ENCODE peak calls at places on chromosomes 16 and 17, in four cellular contexts. One of them, this sample, is unnamed.
A peak's percentile ranks its signal among the peaks of the same experiment; 100 is the strongest.

GRCh38 chr16:75002474-75002873 is 3.6 kb downstream of the ZNRF1 start:
- DNase-seq in HFFc6: no peak
- DNase-seq in aorta: no peak
- DNase-seq in non-pigmented ciliary epithelial cell: no peak
- DNase-seq in this sample: no peak

GRCh38 chr17:58331815-58332719 is 3.5 kb upstream of the TSPOAP1 start:
- DNase-seq in HFFc6: no peak
- DNase-seq in aorta: peak; percentile 89
- DNase-seq in non-pigmented ciliary epithelial cell: no peak
- DNase-seq in this sample: peak; percentile 78

GRCh38 chr17:8875957-8876356 is 8.5 kb upstream of the PIK3R6 start:
- DNase-seq in HFFc6: no peak
- DNase-seq in aorta: no peak
- DNase-seq in non-pigmented ciliary epithelial cell: no peak
- DNase-seq in this sample: no peak

GRCh38 chr17:7019839-7020519 is 2.9 kb upstream of the BCL6B start:
- DNase-seq in HFFc6: no peak
- DNase-seq in aorta: peak; percentile 83
- DNase-seq in non-pigmented ciliary epithelial cell: no peak
- DNase-seq in this sample: no peak

GRCh38 chr17:31008374-31009035 is 37.7 kb downstream of the RNF135 start:
- DNase-seq in HFFc6: peak; percentile 46
- DNase-seq in aorta: peak; percentile 85
- DNase-seq in non-pigmented ciliary epithelial cell: peak; percentile 6
- DNase-seq in this sample: peak; percentile 72

GRCh38 chr16:50093607-50094570 is 28.1 kb downstream of the HEATR3 start:
- DNase-seq in HFFc6: no peak
- DNase-seq in aorta: peak; percentile 79
- DNase-seq in non-pigmented ciliary epithelial cell: no peak
- DNase-seq in this sample: peak; percentile 24

GRCh38 chr17:35559495-35559894 is 1.1 kb downstream of the SLFN14 start:
- DNase-seq in HFFc6: no peak
- DNase-seq in aorta: no peak
- DNase-seq in non-pigmented ciliary epithelial cell: no peak
- DNase-seq in this sample: no peak

GRCh38 chr16:68416057-68417046 is 32.0 kb downstream of the SMPD3 start:
- DNase-seq in HFFc6: no peak
- DNase-seq in aorta: no peak
- DNase-seq in non-pigmented ciliary epithelial cell: no peak
- DNase-seq in this sample: no peak

GRCh38 chr17:59754547-59754946 is 47.1 kb downstream of the VMP1 start:
- DNase-seq in HFFc6: peak; percentile 85
- DNase-seq in aorta: no peak
- DNase-seq in non-pigmented ciliary epithelial cell: peak; percentile 97
- DNase-seq in this sample: no peak

GRCh38 chr17:17847726-17848125 is 10.9 kb upstream of the SREBF1 start:
- DNase-seq in HFFc6: no peak
- DNase-seq in aorta: no peak
- DNase-seq in non-pigmented ciliary epithelial cell: no peak
- DNase-seq in this sample: no peak

GRCh38 chr16:66503030-66503429 is 46.9 kb downstream of the TK2 start:
- DNase-seq in HFFc6: no peak
- DNase-seq in aorta: peak; percentile 70
- DNase-seq in non-pigmented ciliary epithelial cell: no peak
- DNase-seq in this sample: no peak

GRCh38 chr17:65515512-65515911 is 45.9 kb downstream of the AXIN2 start:
- DNase-seq in HFFc6: no peak
- DNase-seq in aorta: no peak
- DNase-seq in non-pigmented ciliary epithelial cell: no peak
- DNase-seq in this sample: no peak

GRCh38 chr17:76529643-76530488 is 7.6 kb downstream of the CYGB start:
- DNase-seq in HFFc6: peak; percentile 38
- DNase-seq in aorta: peak; percentile 89
- DNase-seq in non-pigmented ciliary epithelial cell: no peak
- DNase-seq in this sample: no peak

GRCh38 chr17:6578491-6578890 is 22.1 kb upstream of the PITPNM3 start:
- DNase-seq in HFFc6: no peak
- DNase-seq in aorta: no peak
- DNase-seq in non-pigmented ciliary epithelial cell: no peak
- DNase-seq in this sample: no peak

GRCh38 chr17:44122825-44123355 is 551 bp downstream of the HDAC5 start:
- DNase-seq in HFFc6: no peak
- DNase-seq in aorta: no peak
- DNase-seq in non-pigmented ciliary epithelial cell: no peak
- DNase-seq in this sample: no peak

GRCh38 chr17:20218231-20218630 is 209.1 kb downstream of the SPECC1 start:
- DNase-seq in HFFc6: no peak
- DNase-seq in aorta: no peak
- DNase-seq in non-pigmented ciliary epithelial cell: no peak
- DNase-seq in this sample: no peak

GRCh38 chr17:73231363-73231762 is 30.3 kb downstream of the CPSF4L start:
- DNase-seq in HFFc6: peak; percentile 11
- DNase-seq in aorta: no peak
- DNase-seq in non-pigmented ciliary epithelial cell: no peak
- DNase-seq in this sample: peak; percentile 33

GRCh38 chr17:29561541-29562517 is 5.0 kb downstream of the ABHD15 start:
- DNase-seq in HFFc6: no peak
- DNase-seq in aorta: no peak
- DNase-seq in non-pigmented ciliary epithelial cell: no peak
- DNase-seq in this sample: no peak

GRCh38 chr17:1241904-1242303 is 28.3 kb upstream of the BHLHA9 start:
- DNase-seq in HFFc6: no peak
- DNase-seq in aorta: no peak
- DNase-seq in non-pigmented ciliary epithelial cell: no peak
- DNase-seq in this sample: no peak

GRCh38 chr16:22633280-22633679 is 122.6 kb downstream of the NPIPB5 start:
- DNase-seq in HFFc6: no peak
- DNase-seq in aorta: no peak
- DNase-seq in non-pigmented ciliary epithelial cell: no peak
- DNase-seq in this sample: no peak

GRCh38 chr17:6752068-6752909 is 3.6 kb upstream of the XAF1 start:
- DNase-seq in HFFc6: peak; percentile 99
- DNase-seq in aorta: no peak
- DNase-seq in non-pigmented ciliary epithelial cell: peak; percentile 100
- DNase-seq in this sample: no peak

GRCh38 chr17:55833311-55833710 is 82.5 kb downstream of the PCTP start:
- DNase-seq in HFFc6: no peak
- DNase-seq in aorta: no peak
- DNase-seq in non-pigmented ciliary epithelial cell: no peak
- DNase-seq in this sample: no peak

GRCh38 chr16:62516001-62516400 is 479.8 kb upstream of the CDH8 start:
- DNase-seq in HFFc6: no peak
- DNase-seq in aorta: no peak
- DNase-seq in non-pigmented ciliary epithelial cell: no peak
- DNase-seq in this sample: no peak

GRCh38 chr17:29140051-29140582 is 40.1 kb downstream of the MYO18A start:
- DNase-seq in HFFc6: peak; percentile 68
- DNase-seq in aorta: peak; percentile 97
- DNase-seq in non-pigmented ciliary epithelial cell: no peak
- DNase-seq in this sample: peak; percentile 70

GRCh38 chr16:29995911-29996772 is at the start of gene INO80E:
- DNase-seq in HFFc6: peak; percentile 95
- DNase-seq in aorta: peak; percentile 100
- DNase-seq in non-pigmented ciliary epithelial cell: peak; percentile 61
- DNase-seq in this sample: peak; percentile 100